ENCODE peak calls at places on chromosome 15, in four cellular contexts. T is Panc1, V is HCT116, G is K562. J is an unnamed sample.
A peak's percentile ranks its signal among the peaks of the same experiment; 100 is the strongest.

GRCh38 chr15:32717290-32718081 is at the start of gene GREM1:
- DNase-seq in T (no peak), V (no peak), G (no peak), J (no peak)

GRCh38 chr15:88029696-88030095 is 226.8 kb downstream of the NTRK3 start:
- DNase-seq in T (no peak), V (no peak), G (no peak), J (no peak)

GRCh38 chr15:39922450-39923092 is 2.5 kb upstream of the GPR176 start:
- DNase-seq in T (no peak), V (no peak), G (no peak), J (no peak)

GRCh38 chr15:95295905-95296618 is 1034.4 kb upstream of the NR2F2 start:
- DNase-seq in T (no peak), V (no peak), G (no peak), J (no peak)

GRCh38 chr15:32781781-32782180 is 64.0 kb downstream of the GREM1 start:
- DNase-seq in T (no peak), V (no peak), G (no peak), J (no peak)

GRCh38 chr15:43440721-43441281 is 52.2 kb downstream of the TP53BP1 start:
- DNase-seq in T (peak; percentile 78), V (peak; percentile 62), G (peak; percentile 55), J (peak; percentile 84)

GRCh38 chr15:61410656-61411055 is 181.6 kb upstream of the RORA start:
- DNase-seq in T (no peak), V (no peak), G (no peak), J (no peak)

GRCh38 chr15:44147636-44148035 is 47.4 kb downstream of the FRMD5 start:
- DNase-seq in T (no peak), V (no peak), G (no peak), J (no peak)

GRCh38 chr15:68644088-68644904 is 65.5 kb downstream of the CORO2B start:
- DNase-seq in T (no peak), V (peak; percentile 22), G (peak; percentile 27), J (no peak)

GRCh38 chr15:95932676-95933075 is 397.8 kb upstream of the NR2F2 start:
- DNase-seq in T (no peak), V (peak; percentile 19), G (no peak), J (no peak)

GRCh38 chr15:60973637-60974415 is 255.3 kb downstream of the RORA start:
- DNase-seq in T (no peak), V (no peak), G (no peak), J (no peak)

GRCh38 chr15:68112711-68113110 is 58.6 kb downstream of the PIAS1 start:
- DNase-seq in T (no peak), V (no peak), G (no peak), J (no peak)

GRCh38 chr15:99564221-99565030 is 1.4 kb upstream of the MEF2A start:
- DNase-seq in T (no peak), V (no peak), G (no peak), J (peak; percentile 36)

GRCh38 chr15:82643992-82644391 is 3.2 kb downstream of the CPEB1 start:
- DNase-seq in T (no peak), V (no peak), G (peak; percentile 63), J (no peak)

GRCh38 chr15:50138391-50138790 is 19.4 kb upstream of the ATP8B4 start:
- DNase-seq in T (no peak), V (no peak), G (no peak), J (no peak)

GRCh38 chr15:80769471-80770355 is 9.5 kb upstream of the CEMIP start:
- DNase-seq in T (no peak), V (no peak), G (no peak), J (no peak)

GRCh38 chr15:73601449-73602425 is 31.5 kb downstream of the NPTN start:
- DNase-seq in T (peak; percentile 2), V (no peak), G (no peak), J (peak; percentile 33)

GRCh38 chr15:67456677-67457529 is 64.0 kb upstream of the C15orf61 start:
- DNase-seq in T (peak; percentile 56), V (peak; percentile 42), G (peak; percentile 82), J (peak; percentile 49)

GRCh38 chr15:27353837-27354236 is 382.9 kb downstream of the GABRG3 start:
- DNase-seq in T (no peak), V (no peak), G (no peak), J (no peak)

GRCh38 chr15:79680721-79681120 is 216.1 kb downstream of the MTHFS start:
- DNase-seq in T (no peak), V (no peak), G (no peak), J (no peak)

GRCh38 chr15:48031466-48031865 is 89.3 kb upstream of the SLC24A5 start:
- DNase-seq in T (no peak), V (no peak), G (no peak), J (no peak)

GRCh38 chr15:48250640-48251076 is 44.6 kb downstream of the SLC12A1 start:
- DNase-seq in T (peak; percentile 56), V (peak; percentile 51), G (peak; percentile 24), J (peak; percentile 25)

GRCh38 chr15:93058128-93058527 is 30.9 kb downstream of the RGMA start:
- DNase-seq in T (no peak), V (no peak), G (no peak), J (no peak)

GRCh38 chr15:27058939-27059338 is 88.0 kb downstream of the GABRG3 start:
- DNase-seq in T (no peak), V (no peak), G (no peak), J (no peak)

GRCh38 chr15:56736881-56737707 is 3.8 kb upstream of the ZNF280D start:
- DNase-seq in T (no peak), V (no peak), G (no peak), J (no peak)

GRCh38 chr15:68601206-68602197 is 22.7 kb downstream of the CORO2B start:
- DNase-seq in T (no peak), V (no peak), G (no peak), J (no peak)

GRCh38 chr15:52134502-52135144 is 22.0 kb upstream of the BCL2L10 start:
- DNase-seq in T (no peak), V (no peak), G (no peak), J (peak; percentile 93)

GRCh38 chr15:29857196-29857595 is 34.9 kb upstream of the TJP1 start:
- DNase-seq in T (no peak), V (no peak), G (no peak), J (no peak)

GRCh38 chr15:63243101-63243500 is 34.3 kb upstream of the APH1B start:
- DNase-seq in T (no peak), V (no peak), G (no peak), J (no peak)

GRCh38 chr15:77076325-77076915 is 5.5 kb upstream of the TSPAN3 start:
- DNase-seq in T (no peak), V (no peak), G (no peak), J (no peak)

GRCh38 chr15:82047493-82048446 is 2.0 kb upstream of the MEX3B start:
- DNase-seq in T (no peak), V (no peak), G (no peak), J (no peak)

GRCh38 chr15:71083349-71083748 is 31.9 kb upstream of the THSD4 start:
- DNase-seq in T (no peak), V (no peak), G (no peak), J (no peak)

GRCh38 chr15:67068724-67069400 is 3.5 kb downstream of the SMAD3 start:
- DNase-seq in T (no peak), V (no peak), G (no peak), J (no peak)

GRCh38 chr15:69225355-69226027 is 65.1 kb downstream of the GLCE start:
- DNase-seq in T (no peak), V (peak; percentile 26), G (no peak), J (peak; percentile 49)

GRCh38 chr15:34644061-34644460 is 60.6 kb upstream of the GOLGA8B start:
- DNase-seq in T (no peak), V (no peak), G (no peak), J (no peak)

GRCh38 chr15:27582741-27583400 is 516.2 kb downstream of the OCA2 start:
- DNase-seq in T (no peak), V (no peak), G (no peak), J (no peak)

GRCh38 chr15:78542647-78543046 is 2.4 kb downstream of the PSMA4 start:
- DNase-seq in T (no peak), V (no peak), G (no peak), J (no peak)

GRCh38 chr15:78540135-78540954 is at the start of gene PSMA4:
- DNase-seq in T (peak; percentile 55), V (peak; percentile 48), G (peak; percentile 98), J (peak; percentile 73)

GRCh38 chr15:78541744-78542034 is 1.4 kb downstream of the PSMA4 start:
- DNase-seq in T (no peak), V (no peak), G (no peak), J (no peak)

GRCh38 chr15:78538358-78538757 is 1.9 kb upstream of the PSMA4 start:
- DNase-seq in T (no peak), V (no peak), G (no peak), J (no peak)

GRCh38 chr15:78540955-78541743 is 905 bp downstream of the PSMA4 start:
- DNase-seq in T (no peak), V (no peak), G (no peak), J (no peak)
- TF ChIP-seq SIN3A in T (no peak), V (no peak), G (peak; percentile 2), J (no peak)

GRCh38 chr15:90864507-90864906 is 3.9 kb upstream of the FURIN start:
- DNase-seq in T (no peak), V (no peak), G (peak; percentile 43), J (no peak)
- TF ChIP-seq TCF7L2 in T (no peak), V (no peak), G (no peak), J (no peak)

GRCh38 chr15:25332306-25332705 is 106.5 kb downstream of the UBE3A start:
- DNase-seq in T (no peak), V (no peak), G (no peak), J (no peak)

GRCh38 chr15:25331860-25332259 is 107.0 kb downstream of the UBE3A start:
- DNase-seq in T (no peak), V (no peak), G (no peak), J (no peak)

GRCh38 chr15:25327671-25328070 is 111.2 kb downstream of the UBE3A start:
- DNase-seq in T (no peak), V (no peak), G (no peak), J (peak; percentile 23)

GRCh38 chr15:25331404-25331803 is 107.4 kb downstream of the UBE3A start:
- DNase-seq in T (no peak), V (no peak), G (no peak), J (no peak)

GRCh38 chr15:25329685-25330084 is 109.1 kb downstream of the UBE3A start:
- DNase-seq in T (no peak), V (no peak), G (no peak), J (no peak)
- TF ChIP-seq SIN3A in T (no peak), V (no peak), G (no peak), J (no peak)

GRCh38 chr15:75352186-75352585 is 5.3 kb downstream of the NEIL1 start:
- DNase-seq in T (no peak), V (no peak), G (no peak), J (no peak)

GRCh38 chr15:75355369-75355768 is 8.5 kb downstream of the NEIL1 start:
- DNase-seq in T (no peak), V (no peak), G (no peak), J (no peak)

GRCh38 chr15:75354454-75354853 is 7.6 kb downstream of the NEIL1 start:
- DNase-seq in T (no peak), V (no peak), G (no peak), J (no peak)

GRCh38 chr15:75356006-75356405 is 9.2 kb downstream of the NEIL1 start:
- DNase-seq in T (no peak), V (no peak), G (no peak), J (no peak)

DNA sequence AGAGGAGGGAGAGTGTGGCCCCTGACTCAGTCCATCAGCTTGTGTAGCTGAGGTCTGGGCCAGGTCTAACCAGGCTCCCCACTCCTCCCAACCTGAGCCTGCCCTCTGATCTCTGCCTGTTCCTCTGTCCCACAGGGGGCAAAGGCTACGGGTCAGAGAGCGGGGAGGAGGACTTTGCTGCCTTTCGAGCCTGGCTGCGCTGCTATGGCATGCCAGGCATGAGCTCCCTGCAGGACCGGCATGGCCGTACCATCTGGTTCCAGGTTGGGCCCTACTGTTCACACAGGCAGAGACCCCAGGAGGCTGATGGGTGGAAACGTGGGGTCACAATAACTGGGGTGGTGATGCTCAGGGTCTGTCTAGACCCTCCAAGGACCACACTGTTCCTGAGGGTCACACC is 6.8 kb downstream of the NEIL1 start:
- DNase-seq in T (no peak), V (no peak), G (no peak), J (no peak)
- TF ChIP-seq TCF7L2 in T (no peak), V (no peak), G (no peak), J (no peak)